ENCODE peak calls at places on chromosomes 7 and 10, in six cellular contexts. J is thoracic aorta, F is skeletal muscle cell, G is foreskin fibroblast, A is GM13977, Z is GM04504. P is an unnamed sample.

GRCh38 chr7:32890010-32890552 is 1.5 kb downstream of the KBTBD2 start:
- DNase-seq in J (no peak), F (no peak), G (peak; percentile 28), A (no peak), Z (no peak), P (peak; percentile 21)

GRCh38 chr7:90487808-90488207 is 18.4 kb downstream of the PTTG1IP2 start:
- DNase-seq in J (no peak), F (no peak), G (no peak), A (no peak), Z (no peak), P (no peak)

GRCh38 chr7:11373546-11374142 is 400.0 kb downstream of the PHF14 start:
- DNase-seq in J (no peak), F (no peak), G (peak; percentile 1), A (no peak), Z (no peak), P (peak; percentile 52)

GRCh38 chr10:47113907-47114500 is 186.0 kb upstream of the GDF10 start:
- DNase-seq in J (no peak), F (no peak), G (no peak), A (no peak), Z (no peak), P (no peak)

GRCh38 chr7:8175929-8176369 is 86.0 kb downstream of the ICA1 start:
- DNase-seq in J (no peak), F (no peak), G (no peak), A (no peak), Z (no peak), P (no peak)

GRCh38 chr7:51369746-51370145 is 53.1 kb upstream of the COBL start:
- DNase-seq in J (no peak), F (no peak), G (no peak), A (no peak), Z (no peak), P (peak; percentile 51)

GRCh38 chr10:84288151-84288550 is 40.2 kb upstream of the CCSER2 start:
- DNase-seq in J (no peak), F (no peak), G (no peak), A (no peak), Z (no peak), P (no peak)

GRCh38 chr10:76278811-76279460 is 847.5 kb downstream of the LRMDA start:
- DNase-seq in J (no peak), F (no peak), G (no peak), A (no peak), Z (no peak), P (no peak)

GRCh38 chr10:128747556-128748335 is 621.5 kb upstream of the MKI67 start:
- DNase-seq in J (no peak), F (no peak), G (no peak), A (no peak), Z (no peak), P (no peak)

GRCh38 chr10:88928254-88928653 is 24.3 kb downstream of the ACTA2 start:
- DNase-seq in J (no peak), F (no peak), G (no peak), A (no peak), Z (no peak), P (no peak)

GRCh38 chr7:130272456-130273080 is 5.9 kb downstream of the CPA2 start:
- DNase-seq in J (no peak), F (no peak), G (no peak), A (no peak), Z (no peak), P (no peak)

GRCh38 chr10:52729259-52730104 is 43.1 kb downstream of the MBL2 start:
- DNase-seq in J (no peak), F (no peak), G (peak; percentile 21), A (peak; percentile 47), Z (no peak), P (peak; percentile 55)

GRCh38 chr7:31370610-31371009 is 30.1 kb upstream of the NEUROD6 start:
- DNase-seq in J (no peak), F (no peak), G (no peak), A (no peak), Z (no peak), P (no peak)

GRCh38 chr10:94630017-94630688 is 53.4 kb upstream of the CYP2C18 start:
- DNase-seq in J (no peak), F (no peak), G (no peak), A (peak; percentile 50), Z (no peak), P (peak; percentile 45)

GRCh38 chr10:132360766-132361447 is 28.9 kb downstream of the LRRC27 start:
- DNase-seq in J (no peak), F (no peak), G (no peak), A (no peak), Z (no peak), P (peak; percentile 16)

GRCh38 chr7:132140341-132140740 is 435.9 kb downstream of the PLXNA4 start:
- DNase-seq in J (no peak), F (no peak), G (no peak), A (no peak), Z (no peak), P (no peak)

GRCh38 chr7:27179503-27180430 is 5.3 kb downstream of the HOXA11 start:
- DNase-seq in J (no peak), F (no peak), G (peak; percentile 90), A (peak; percentile 82), Z (peak; percentile 82), P (no peak)

GRCh38 chr7:140455743-140456142 is 23.6 kb downstream of the MKRN1 start:
- DNase-seq in J (no peak), F (no peak), G (no peak), A (no peak), Z (no peak), P (no peak)

GRCh38 chr10:11810313-11810766 is 12.8 kb upstream of the PROSER2 start:
- DNase-seq in J (no peak), F (no peak), G (no peak), A (no peak), Z (no peak), P (no peak)

GRCh38 chr7:80954181-80954580 is 35.3 kb upstream of the SEMA3C start:
- DNase-seq in J (no peak), F (no peak), G (no peak), A (no peak), Z (no peak), P (no peak)

GRCh38 chr10:128631801-128632241 is 505.6 kb upstream of the MKI67 start:
- DNase-seq in J (no peak), F (no peak), G (no peak), A (no peak), Z (no peak), P (peak; percentile 72)

GRCh38 chr10:91709394-91709798 is 76.5 kb upstream of the PPP1R3C start:
- DNase-seq in J (no peak), F (no peak), G (peak; percentile 54), A (no peak), Z (no peak), P (no peak)

GRCh38 chr7:151566897-151567320 is 47.2 kb upstream of the RHEB start:
- DNase-seq in J (no peak), F (no peak), G (peak; percentile 50), A (no peak), Z (peak; percentile 61), P (no peak)

GRCh38 chr10:132607491-132607890 is 69.9 kb downstream of the INPP5A start:
- DNase-seq in J (no peak), F (no peak), G (no peak), A (no peak), Z (no peak), P (no peak)